ENCODE peak calls at places on chromosomes 7 and 10, in eight cellular contexts. Y is mammary epithelial cell; L is CD8-positive, alpha-beta memory T cell; Q is WERI-Rb-1; K is G401; E is stimulated activated CD4-positive, alpha-beta T cell treated with anti-CD3 and anti-CD28 coated beads, Interleukin-2, amount 100 ng/mL, for 48 hours; R is lower lobe of right lung; P is GM19239. G is an unnamed sample.
A peak's percentile ranks its signal among the peaks of the same experiment; 100 is the strongest.

GRCh38 chr7:30921540-30921930 is 9.9 kb downstream of the AQP1 start:
- DNase-seq in Y (no peak), L (no peak), Q (no peak), K (no peak), E (no peak), R (no peak), P (no peak), G (no peak)

GRCh38 chr10:32360241-32360640 is 13.3 kb upstream of the EPC1 start:
- DNase-seq in Y (no peak), L (no peak), Q (no peak), K (no peak), E (no peak), R (no peak), P (no peak), G (no peak)

GRCh38 chr7:90709501-90710465 is 113.7 kb downstream of the CDK14 start:
- DNase-seq in Y (peak; percentile 9), L (no peak), Q (no peak), K (peak; percentile 91), E (no peak), R (no peak), P (no peak), G (no peak)

GRCh38 chr10:46551701-46552525 is 4.5 kb downstream of the GPRIN2 start:
- DNase-seq in Y (no peak), L (peak; percentile 44), Q (peak; percentile 19), K (peak; percentile 85), E (no peak), R (peak; percentile 46), P (no peak), G (no peak)

GRCh38 chr10:1063232-1063862 is 7.2 kb downstream of the WDR37 start:
- DNase-seq in Y (no peak), L (peak; percentile 56), Q (no peak), K (no peak), E (no peak), R (no peak), P (no peak), G (no peak)

GRCh38 chr10:127117125-127117524 is 79.3 kb downstream of the INSYN2A start:
- DNase-seq in Y (peak; percentile 14), L (no peak), Q (no peak), K (no peak), E (peak; percentile 11), R (no peak), P (no peak), G (peak; percentile 57)

GRCh38 chr10:42112331-42113157 is 525.8 kb downstream of the ZNF33B start:
- DNase-seq in Y (no peak), L (no peak), Q (no peak), K (no peak), E (no peak), R (peak; percentile 29), P (no peak), G (no peak)

GRCh38 chr7:95989301-95989700 is 216.9 kb downstream of the DYNC1I1 start:
- DNase-seq in Y (no peak), L (no peak), Q (no peak), K (no peak), E (no peak), R (no peak), P (no peak), G (no peak)